ENCODE peak calls at places on chromosomes 4 and X, in eight cellular contexts. One of them, this sample, is unnamed.

GRCh38 chrX:140765043-140765784 is 55.7 kb downstream of the LINC00632 start:
- DNase-seq in right lobe of liver: no peak
- DNase-seq in astrocyte of the spinal cord: peak
- DNase-seq in tibial nerve: no peak
- DNase-seq in cardiac fibroblast: peak
- DNase-seq in tibial artery: no peak
- DNase-seq in right atrium auricular region: no peak
- DNase-seq in endothelial cell of umbilical vein: peak
- DNase-seq in this sample: no peak

GRCh38 chr4:140071806-140072205 is 82.2 kb downstream of the MAML3 start:
- DNase-seq in right lobe of liver: no peak
- DNase-seq in astrocyte of the spinal cord: peak
- DNase-seq in tibial nerve: peak
- DNase-seq in cardiac fibroblast: peak
- DNase-seq in tibial artery: no peak
- DNase-seq in right atrium auricular region: no peak
- DNase-seq in endothelial cell of umbilical vein: no peak
- DNase-seq in this sample: peak

GRCh38 chr4:2217726-2218125 is 24.2 kb downstream of the HAUS3 start:
- DNase-seq in right lobe of liver: no peak
- DNase-seq in astrocyte of the spinal cord: peak
- DNase-seq in tibial nerve: no peak
- DNase-seq in cardiac fibroblast: no peak
- DNase-seq in tibial artery: no peak
- DNase-seq in right atrium auricular region: no peak
- DNase-seq in endothelial cell of umbilical vein: no peak
- DNase-seq in this sample: no peak

GRCh38 chr4:145935253-145936141 is 3.1 kb downstream of the ZNF827 start:
- DNase-seq in right lobe of liver: no peak
- DNase-seq in astrocyte of the spinal cord: no peak
- DNase-seq in tibial nerve: no peak
- DNase-seq in cardiac fibroblast: peak
- DNase-seq in tibial artery: no peak
- DNase-seq in right atrium auricular region: no peak
- DNase-seq in endothelial cell of umbilical vein: peak
- DNase-seq in this sample: no peak

GRCh38 chr4:7787067-7787466 is 152.6 kb downstream of the AFAP1 start:
- DNase-seq in right lobe of liver: no peak
- DNase-seq in astrocyte of the spinal cord: no peak
- DNase-seq in tibial nerve: no peak
- DNase-seq in cardiac fibroblast: no peak
- DNase-seq in tibial artery: no peak
- DNase-seq in right atrium auricular region: no peak
- DNase-seq in endothelial cell of umbilical vein: no peak
- DNase-seq in this sample: no peak

GRCh38 chr4:163701915-163702314 is 207.4 kb downstream of the TMA16 start:
- DNase-seq in right lobe of liver: no peak
- DNase-seq in astrocyte of the spinal cord: peak
- DNase-seq in tibial nerve: no peak
- DNase-seq in cardiac fibroblast: no peak
- DNase-seq in tibial artery: no peak
- DNase-seq in right atrium auricular region: no peak
- DNase-seq in endothelial cell of umbilical vein: no peak
- DNase-seq in this sample: no peak

GRCh38 chr4:116544946-116545345 is 540.4 kb downstream of the TRAM1L1 start:
- DNase-seq in right lobe of liver: no peak
- DNase-seq in astrocyte of the spinal cord: no peak
- DNase-seq in tibial nerve: no peak
- DNase-seq in cardiac fibroblast: no peak
- DNase-seq in tibial artery: no peak
- DNase-seq in right atrium auricular region: no peak
- DNase-seq in endothelial cell of umbilical vein: no peak
- DNase-seq in this sample: no peak

GRCh38 chr4:7332216-7333023 is 102.3 kb downstream of the PSAPL1 start:
- DNase-seq in right lobe of liver: no peak
- DNase-seq in astrocyte of the spinal cord: peak
- DNase-seq in tibial nerve: peak
- DNase-seq in cardiac fibroblast: peak
- DNase-seq in tibial artery: no peak
- DNase-seq in right atrium auricular region: no peak
- DNase-seq in endothelial cell of umbilical vein: no peak
- DNase-seq in this sample: no peak

GRCh38 chrX:41491267-41492004 is 44.3 kb downstream of the NYX start:
- DNase-seq in right lobe of liver: no peak
- DNase-seq in astrocyte of the spinal cord: peak
- DNase-seq in tibial nerve: no peak
- DNase-seq in cardiac fibroblast: peak
- DNase-seq in tibial artery: no peak
- DNase-seq in right atrium auricular region: peak
- DNase-seq in endothelial cell of umbilical vein: peak
- DNase-seq in this sample: peak

GRCh38 chr4:183320211-183321068 is at the start of gene CLDN22:
- DNase-seq in right lobe of liver: no peak
- DNase-seq in astrocyte of the spinal cord: no peak
- DNase-seq in tibial nerve: no peak
- DNase-seq in cardiac fibroblast: no peak
- DNase-seq in tibial artery: no peak
- DNase-seq in right atrium auricular region: no peak
- DNase-seq in endothelial cell of umbilical vein: no peak
- DNase-seq in this sample: no peak

GRCh38 chrX:78555401-78555980 is 103.6 kb downstream of the RTL3 start:
- DNase-seq in right lobe of liver: no peak
- DNase-seq in astrocyte of the spinal cord: peak
- DNase-seq in tibial nerve: no peak
- DNase-seq in cardiac fibroblast: no peak
- DNase-seq in tibial artery: no peak
- DNase-seq in right atrium auricular region: no peak
- DNase-seq in endothelial cell of umbilical vein: peak
- DNase-seq in this sample: no peak

GRCh38 chrX:15579778-15580747 is 20.7 kb downstream of the ACE2 start:
- DNase-seq in right lobe of liver: no peak
- DNase-seq in astrocyte of the spinal cord: peak
- DNase-seq in tibial nerve: no peak
- DNase-seq in cardiac fibroblast: peak
- DNase-seq in tibial artery: no peak
- DNase-seq in right atrium auricular region: no peak
- DNase-seq in endothelial cell of umbilical vein: peak
- DNase-seq in this sample: no peak

GRCh38 chrX:11665144-11666040 is at the start of gene ARHGAP6:
- DNase-seq in right lobe of liver: peak
- DNase-seq in astrocyte of the spinal cord: peak
- DNase-seq in tibial nerve: no peak
- DNase-seq in cardiac fibroblast: peak
- DNase-seq in tibial artery: peak
- DNase-seq in right atrium auricular region: no peak
- DNase-seq in endothelial cell of umbilical vein: peak
- DNase-seq in this sample: no peak
- H3K4me3 ChIP-seq in right lobe of liver: peak
- H3K4me3 ChIP-seq in astrocyte of the spinal cord: peak
- H3K4me3 ChIP-seq in tibial nerve: peak
- H3K4me3 ChIP-seq in cardiac fibroblast: peak
- H3K4me3 ChIP-seq in tibial artery: peak
- H3K4me3 ChIP-seq in right atrium auricular region: peak
- H3K4me3 ChIP-seq in endothelial cell of umbilical vein: no peak
- H3K4me3 ChIP-seq in this sample: peak

GRCh38 chrX:33014086-33014485 is 197.3 kb downstream of the DMD start:
- DNase-seq in right lobe of liver: no peak
- DNase-seq in astrocyte of the spinal cord: no peak
- DNase-seq in tibial nerve: no peak
- DNase-seq in cardiac fibroblast: no peak
- DNase-seq in tibial artery: no peak
- DNase-seq in right atrium auricular region: no peak
- DNase-seq in endothelial cell of umbilical vein: no peak
- DNase-seq in this sample: no peak
- H3K4me3 ChIP-seq in right lobe of liver: no peak
- H3K4me3 ChIP-seq in astrocyte of the spinal cord: no peak
- H3K4me3 ChIP-seq in tibial nerve: no peak
- H3K4me3 ChIP-seq in cardiac fibroblast: no peak
- H3K4me3 ChIP-seq in tibial artery: no peak
- H3K4me3 ChIP-seq in right atrium auricular region: no peak
- H3K4me3 ChIP-seq in endothelial cell of umbilical vein: no peak
- H3K4me3 ChIP-seq in this sample: no peak

GRCh38 chr4:48343531-48343930 is 2.2 kb downstream of the SLAIN2 start:
- DNase-seq in right lobe of liver: no peak
- DNase-seq in astrocyte of the spinal cord: no peak
- DNase-seq in tibial nerve: no peak
- DNase-seq in cardiac fibroblast: peak
- DNase-seq in tibial artery: no peak
- DNase-seq in right atrium auricular region: no peak
- DNase-seq in endothelial cell of umbilical vein: no peak
- DNase-seq in this sample: no peak
- H3K4me3 ChIP-seq in right lobe of liver: no peak
- H3K4me3 ChIP-seq in astrocyte of the spinal cord: peak
- H3K4me3 ChIP-seq in tibial nerve: no peak
- H3K4me3 ChIP-seq in cardiac fibroblast: peak
- H3K4me3 ChIP-seq in tibial artery: peak
- H3K4me3 ChIP-seq in right atrium auricular region: peak
- H3K4me3 ChIP-seq in endothelial cell of umbilical vein: no peak
- H3K4me3 ChIP-seq in this sample: peak

GRCh38 chrX:49876750-49877149 is 2.5 kb upstream of the USP27X start:
- DNase-seq in right lobe of liver: no peak
- DNase-seq in astrocyte of the spinal cord: peak
- DNase-seq in tibial nerve: peak
- DNase-seq in cardiac fibroblast: peak
- DNase-seq in tibial artery: no peak
- DNase-seq in right atrium auricular region: no peak
- DNase-seq in endothelial cell of umbilical vein: peak
- DNase-seq in this sample: no peak

GRCh38 chrX:49878834-49879655 is at the start of gene USP27X:
- DNase-seq in right lobe of liver: peak
- DNase-seq in astrocyte of the spinal cord: peak
- DNase-seq in tibial nerve: peak
- DNase-seq in cardiac fibroblast: peak
- DNase-seq in tibial artery: peak
- DNase-seq in right atrium auricular region: peak
- DNase-seq in endothelial cell of umbilical vein: peak
- DNase-seq in this sample: peak

GRCh38 chrX:49879656-49880277 is 483 bp downstream of the USP27X start:
- DNase-seq in right lobe of liver: no peak
- DNase-seq in astrocyte of the spinal cord: no peak
- DNase-seq in tibial nerve: no peak
- DNase-seq in cardiac fibroblast: no peak
- DNase-seq in tibial artery: no peak
- DNase-seq in right atrium auricular region: no peak
- DNase-seq in endothelial cell of umbilical vein: peak
- DNase-seq in this sample: no peak

GRCh38 chrX:49877397-49878101 is 1.7 kb upstream of the USP27X start:
- DNase-seq in right lobe of liver: peak
- DNase-seq in astrocyte of the spinal cord: no peak
- DNase-seq in tibial nerve: no peak
- DNase-seq in cardiac fibroblast: no peak
- DNase-seq in tibial artery: no peak
- DNase-seq in right atrium auricular region: no peak
- DNase-seq in endothelial cell of umbilical vein: no peak
- DNase-seq in this sample: no peak

DNA sequence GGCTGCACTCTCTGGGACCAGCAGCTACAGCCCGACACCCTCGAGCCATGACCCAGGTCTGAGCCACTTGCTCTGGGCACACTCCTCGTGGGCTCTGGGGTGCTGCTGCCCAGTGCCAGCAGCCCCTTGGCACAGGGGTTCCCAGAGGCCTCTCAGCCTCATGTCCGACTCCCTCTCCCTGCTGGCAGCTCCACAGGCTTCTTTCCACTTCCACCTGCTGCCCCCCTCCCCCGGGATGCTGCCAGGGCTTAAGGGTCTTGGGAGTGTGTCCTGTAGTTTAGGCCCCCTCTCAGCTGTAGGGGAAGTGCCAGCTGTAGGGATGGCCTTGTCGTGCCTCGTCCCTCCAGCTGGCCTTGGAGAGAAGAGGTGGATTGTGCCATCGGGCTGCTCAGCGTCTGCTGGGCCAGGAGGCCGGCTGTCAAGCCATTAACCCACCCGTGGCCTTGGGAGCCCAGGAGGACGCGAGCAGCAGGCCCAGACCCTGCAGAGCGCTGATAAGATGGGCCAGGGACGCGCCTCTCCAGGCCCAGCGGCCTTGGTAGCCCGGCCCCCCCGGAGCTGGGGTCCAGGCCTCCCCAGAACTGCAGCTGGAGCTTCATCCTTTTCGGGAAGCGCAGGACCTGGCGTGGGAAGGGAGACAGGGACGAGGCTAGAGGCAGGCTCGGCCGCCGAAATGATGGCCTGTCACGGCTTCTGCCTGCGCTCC is 1.0 kb upstream of the USP27X start:
- DNase-seq in right lobe of liver: no peak
- DNase-seq in astrocyte of the spinal cord: no peak
- DNase-seq in tibial nerve: no peak
- DNase-seq in cardiac fibroblast: peak
- DNase-seq in tibial artery: no peak
- DNase-seq in right atrium auricular region: no peak
- DNase-seq in endothelial cell of umbilical vein: no peak
- DNase-seq in this sample: no peak
- H3K4me3 ChIP-seq in right lobe of liver: peak
- H3K4me3 ChIP-seq in astrocyte of the spinal cord: peak
- H3K4me3 ChIP-seq in tibial nerve: peak
- H3K4me3 ChIP-seq in cardiac fibroblast: peak
- H3K4me3 ChIP-seq in tibial artery: peak
- H3K4me3 ChIP-seq in right atrium auricular region: peak
- H3K4me3 ChIP-seq in endothelial cell of umbilical vein: peak
- H3K4me3 ChIP-seq in this sample: peak

DNA sequence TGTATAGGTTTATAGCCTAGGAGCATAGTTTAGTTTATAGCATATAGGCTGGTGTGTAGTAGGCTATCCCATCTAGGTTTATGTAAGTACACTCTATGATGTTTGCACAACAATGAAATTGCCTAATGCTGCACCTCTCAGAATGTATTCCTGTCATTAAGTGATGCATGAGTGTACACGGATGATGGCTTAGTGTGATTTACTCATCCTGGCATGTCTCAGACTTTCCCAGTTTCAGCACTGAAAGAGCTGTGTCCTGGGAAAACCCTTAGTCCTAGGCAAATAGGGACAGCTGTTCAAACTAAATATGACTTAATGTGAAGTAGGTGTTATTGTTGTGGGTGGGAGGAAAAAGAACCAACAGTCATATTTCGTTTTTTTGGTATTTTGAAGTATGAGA is 264.9 kb upstream of the MAGEB18 start:
- DNase-seq in right lobe of liver: no peak
- DNase-seq in astrocyte of the spinal cord: no peak
- DNase-seq in tibial nerve: no peak
- DNase-seq in cardiac fibroblast: peak
- DNase-seq in tibial artery: no peak
- DNase-seq in right atrium auricular region: no peak
- DNase-seq in endothelial cell of umbilical vein: peak
- DNase-seq in this sample: no peak
- H3K4me3 ChIP-seq in right lobe of liver: no peak
- H3K4me3 ChIP-seq in astrocyte of the spinal cord: no peak
- H3K4me3 ChIP-seq in tibial nerve: no peak
- H3K4me3 ChIP-seq in cardiac fibroblast: no peak
- H3K4me3 ChIP-seq in tibial artery: no peak
- H3K4me3 ChIP-seq in right atrium auricular region: no peak
- H3K4me3 ChIP-seq in endothelial cell of umbilical vein: no peak
- H3K4me3 ChIP-seq in this sample: no peak

GRCh38 chrX:129238011-129238410 is 285.3 kb downstream of the SMARCA1 start:
- DNase-seq in right lobe of liver: no peak
- DNase-seq in astrocyte of the spinal cord: no peak
- DNase-seq in tibial nerve: no peak
- DNase-seq in cardiac fibroblast: no peak
- DNase-seq in tibial artery: no peak
- DNase-seq in right atrium auricular region: no peak
- DNase-seq in endothelial cell of umbilical vein: no peak
- DNase-seq in this sample: no peak
- H3K4me3 ChIP-seq in right lobe of liver: no peak
- H3K4me3 ChIP-seq in astrocyte of the spinal cord: no peak
- H3K4me3 ChIP-seq in tibial nerve: no peak
- H3K4me3 ChIP-seq in cardiac fibroblast: no peak
- H3K4me3 ChIP-seq in tibial artery: no peak
- H3K4me3 ChIP-seq in right atrium auricular region: no peak
- H3K4me3 ChIP-seq in endothelial cell of umbilical vein: no peak
- H3K4me3 ChIP-seq in this sample: no peak

GRCh38 chrX:21373001-21373400 is 1.2 kb upstream of the CNKSR2 start:
- DNase-seq in right lobe of liver: no peak
- DNase-seq in astrocyte of the spinal cord: no peak
- DNase-seq in tibial nerve: no peak
- DNase-seq in cardiac fibroblast: no peak
- DNase-seq in tibial artery: no peak
- DNase-seq in right atrium auricular region: no peak
- DNase-seq in endothelial cell of umbilical vein: no peak
- DNase-seq in this sample: no peak
- H3K4me3 ChIP-seq in right lobe of liver: no peak
- H3K4me3 ChIP-seq in astrocyte of the spinal cord: no peak
- H3K4me3 ChIP-seq in tibial nerve: no peak
- H3K4me3 ChIP-seq in cardiac fibroblast: no peak
- H3K4me3 ChIP-seq in tibial artery: no peak
- H3K4me3 ChIP-seq in right atrium auricular region: no peak
- H3K4me3 ChIP-seq in endothelial cell of umbilical vein: no peak
- H3K4me3 ChIP-seq in this sample: no peak